ENCODE peak calls at places on chromosomes 5 and 9, in six cellular contexts. L is GM06990, V is SK-N-DZ, F is endodermal cell, H is gastrocnemius medialis, T is mesendoderm. Z is an unnamed sample.

GRCh38 chr5:107378218-107378899 is 292.4 kb downstream of the EFNA5 start:
- DNase-seq in L (no peak), V (no peak), F (no peak), H (no peak), T (no peak), Z (no peak)

GRCh38 chr9:114238919-114239879 is 83.7 kb upstream of the ORM1 start:
- DNase-seq in L (no peak), V (peak), F (peak), H (no peak), T (peak), Z (peak)

GRCh38 chr5:28369418-28369817 is 1331.0 kb upstream of the CDH9 start:
- DNase-seq in L (no peak), V (no peak), F (no peak), H (no peak), T (no peak), Z (no peak)

GRCh38 chr9:121133104-121133816 is 58.5 kb downstream of the CNTRL start:
- DNase-seq in L (no peak), V (no peak), F (peak), H (peak), T (peak), Z (peak)

GRCh38 chr9:134411451-134412297 is 85.4 kb downstream of the RXRA start:
- DNase-seq in L (no peak), V (peak), F (peak), H (peak), T (peak), Z (no peak)

GRCh38 chr5:127492854-127493738 is 24.3 kb upstream of the PRRC1 start:
- DNase-seq in L (peak), V (peak), F (no peak), H (no peak), T (peak), Z (peak)

GRCh38 chr5:159207616-159208507 is 1.5 kb downstream of the RNF145 start:
- DNase-seq in L (peak), V (peak), F (peak), H (peak), T (peak), Z (peak)

GRCh38 chr5:151004499-151004898 is 15.9 kb upstream of the GPX3 start:
- DNase-seq in L (no peak), V (no peak), F (peak), H (no peak), T (no peak), Z (no peak)

GRCh38 chr5:143890475-143890874 is 78.5 kb downstream of the HMHB1 start:
- DNase-seq in L (no peak), V (no peak), F (no peak), H (no peak), T (no peak), Z (no peak)

GRCh38 chr5:78638973-78639669 is 9.5 kb downstream of the LHFPL2 start:
- DNase-seq in L (no peak), V (no peak), F (no peak), H (no peak), T (no peak), Z (no peak)

GRCh38 chr9:108113579-108113978 is 624.0 kb upstream of the KLF4 start:
- DNase-seq in L (no peak), V (no peak), F (no peak), H (no peak), T (no peak), Z (no peak)

GRCh38 chr5:171601266-171601881 is 181.9 kb downstream of the FGF18 start:
- DNase-seq in L (no peak), V (no peak), F (peak), H (no peak), T (no peak), Z (no peak)

GRCh38 chr9:112012026-112012902 is 115.7 kb downstream of the UGCG start:
- DNase-seq in L (peak), V (no peak), F (peak), H (peak), T (no peak), Z (no peak)

GRCh38 chr9:123157216-123157615 is 111.2 kb downstream of the STRBP start:
- DNase-seq in L (no peak), V (no peak), F (no peak), H (no peak), T (no peak), Z (no peak)

GRCh38 chr5:31197183-31197582 is 3.7 kb downstream of the CDH6 start:
- DNase-seq in L (no peak), V (no peak), F (no peak), H (no peak), T (no peak), Z (no peak)

GRCh38 chr9:80968611-80969010 is 720.7 kb downstream of the TLE1 start:
- DNase-seq in L (no peak), V (no peak), F (no peak), H (no peak), T (no peak), Z (no peak)

Z was measured in GM23338.